ENCODE peak calls at places on chromosomes 6 and 20, in eight cellular contexts. Z is MCF 10A, D is Right ventricle myocardium inferior, Y is left cardiac atrium, X is H9, A is M059J, N is caudate nucleus, K is HCT116. P is an unnamed sample.

GRCh38 chr6:157392927-157393666 is 12.1 kb downstream of the ZDHHC14 start:
- DNase-seq in X (no peak), Z (no peak), K (no peak), A (no peak), N (no peak), Y (no peak), D (no peak), P (no peak)

GRCh38 chr20:3483784-3484183 is 13.0 kb downstream of the ATRN start:
- DNase-seq in X (no peak), D (no peak), Y (no peak), N (no peak), K (no peak), A (peak), Z (peak), P (no peak)

GRCh38 chr20:41121399-41121798 is 15.9 kb upstream of the PLCG1 start:
- DNase-seq in X (no peak), K (no peak), A (no peak), Y (no peak), D (no peak), N (no peak), Z (no peak), P (no peak)

GRCh38 chr6:1878330-1878729 is 268.6 kb downstream of the FOXC1 start:
- DNase-seq in D (no peak), A (no peak), K (no peak), Y (no peak), N (no peak), Z (no peak), X (no peak), P (no peak)

GRCh38 chr6:1129141-1129540 is 182.8 kb upstream of the FOXQ1 start:
- DNase-seq in K (no peak), Z (no peak), N (no peak), X (no peak), A (no peak), D (no peak), Y (no peak), P (no peak)

GRCh38 chr6:89944826-89945407 is 50.6 kb downstream of the GJA10 start:
- DNase-seq in X (no peak), Z (peak), K (peak), A (no peak), D (no peak), Y (no peak), N (no peak), P (no peak)

GRCh38 chr6:161459008-161459407 is 185.1 kb upstream of the AGPAT4 start:
- DNase-seq in N (no peak), X (no peak), A (no peak), Z (no peak), D (no peak), Y (no peak), K (no peak), P (no peak)

GRCh38 chr20:48760403-48760889 is 67.4 kb downstream of the PREX1 start:
- DNase-seq in K (no peak), X (no peak), N (no peak), D (no peak), A (peak), Z (peak), Y (no peak), P (peak)

GRCh38 chr6:80543151-80543550 is 436.7 kb downstream of the BCKDHB start:
- DNase-seq in Y (no peak), K (no peak), D (no peak), Z (no peak), A (no peak), N (no peak), X (no peak), P (no peak)

GRCh38 chr20:64152906-64153305 is 11.3 kb upstream of the MYT1 start:
- DNase-seq in D (no peak), N (no peak), Y (no peak), Z (no peak), K (no peak), X (no peak), A (no peak), P (no peak)

GRCh38 chr20:37387519-37388269 is 41.8 kb downstream of the SRC start:
- DNase-seq in A (no peak), N (no peak), D (peak), X (no peak), K (no peak), Z (no peak), Y (no peak), P (no peak)

GRCh38 chr6:25578538-25578937 is 73.5 kb upstream of the SCGN start:
- DNase-seq in K (no peak), Y (no peak), Z (no peak), X (no peak), A (no peak), N (no peak), D (no peak), P (no peak)

GRCh38 chr6:20575691-20576451 is 41.6 kb downstream of the CDKAL1 start:
- DNase-seq in D (no peak), X (no peak), K (no peak), N (no peak), Z (no peak), A (no peak), Y (no peak), P (no peak)

GRCh38 chr6:29568021-29568420 is 8.5 kb upstream of the UBD start:
- DNase-seq in X (no peak), Y (no peak), Z (no peak), D (no peak), N (no peak), K (no peak), A (no peak), P (no peak)

GRCh38 chr20:51121901-51122412 is 99.0 kb upstream of the KCNG1 start:
- DNase-seq in A (peak), D (no peak), Y (no peak), Z (peak), K (no peak), X (no peak), N (no peak), P (no peak)

GRCh38 chr20:17868146-17868545 is 100.4 kb downstream of the SNX5 start:
- DNase-seq in D (no peak), X (no peak), K (no peak), A (no peak), Y (no peak), N (no peak), Z (no peak), P (no peak)

GRCh38 chr6:130223508-130223907 is 757 bp upstream of the SAMD3 start:
- DNase-seq in A (peak), D (no peak), K (no peak), Z (peak), Y (no peak), X (no peak), N (no peak), P (no peak)

GRCh38 chr6:29531668-29532067 is 27.9 kb downstream of the UBD start:
- DNase-seq in A (peak), K (no peak), X (no peak), Y (no peak), D (no peak), N (no peak), Z (peak), P (no peak)

GRCh38 chr20:37668166-37668565 is 25.7 kb upstream of the CTNNBL1 start:
- DNase-seq in X (no peak), D (no peak), Y (no peak), N (peak), K (no peak), A (no peak), Z (no peak), P (no peak)

GRCh38 chr6:160015778-160016684 is 47.1 kb downstream of the IGF2R start:
- DNase-seq in K (no peak), X (no peak), Y (no peak), N (no peak), Z (no peak), D (no peak), A (no peak), P (no peak)

P was measured in SIG-M5.